ENCODE peak calls at places on chromosomes 3 and 15, in five cellular contexts. O is cardiac fibroblast, K is NCI-H2029, V is neural crest cell, S is nucleus accumbens. A is an unnamed sample.

GRCh38 chr15:42155546-42156265 is 730 bp downstream of the PLA2G4F start:
- DNase-seq in O (no peak), K (no peak), V (no peak), S (no peak), A (no peak)

GRCh38 chr3:196793224-196793623 is 53.6 kb downstream of the PAK2 start:
- DNase-seq in O (peak), K (no peak), V (no peak), S (no peak), A (no peak)

GRCh38 chr15:55221090-55222011 is 24.6 kb upstream of the RSL24D1 start:
- DNase-seq in O (peak), K (no peak), V (no peak), S (no peak), A (peak)

GRCh38 chr15:74228723-74229081 is 7.4 kb upstream of the CCDC33 start:
- DNase-seq in O (no peak), K (peak), V (no peak), S (no peak), A (peak)

GRCh38 chr3:30625541-30626438 is 19.4 kb downstream of the TGFBR2 start:
- DNase-seq in O (peak), K (no peak), V (no peak), S (no peak), A (no peak)

GRCh38 chr15:44715142-44715796 is 4.0 kb downstream of the B2M start:
- DNase-seq in O (no peak), K (no peak), V (no peak), S (peak), A (no peak)

GRCh38 chr15:39265261-39265660 is 315.6 kb upstream of the THBS1 start:
- DNase-seq in O (no peak), K (no peak), V (no peak), S (no peak), A (no peak)

GRCh38 chr3:113754486-113755159 is 7.8 kb downstream of the ATP6V1A start:
- DNase-seq in O (no peak), K (no peak), V (no peak), S (no peak), A (no peak)

GRCh38 chr15:91890614-91891013 is 37.1 kb downstream of the SLCO3A1 start:
- DNase-seq in O (peak), K (no peak), V (no peak), S (no peak), A (no peak)

A was measured in SK-N-MC.